ENCODE peak calls at places on chromosomes 16 and 17, in six cellular contexts. One of them, this sample, is unnamed.

GRCh38 chr16:57533618-57534336 is 2.6 kb downstream of the CCDC102A start:
- DNase-seq in HepG2: no peak
- DNase-seq in K562: peak; percentile 6
- DNase-seq in H1: peak; percentile 43
- DNase-seq in GM12878: no peak
- DNase-seq in SK-N-SH: peak; percentile 66
- DNase-seq in this sample: no peak

GRCh38 chr17:72536788-72537187 is 416.0 kb downstream of the SOX9 start:
- DNase-seq in H1: no peak
- DNase-seq in HepG2: no peak
- DNase-seq in K562: no peak
- DNase-seq in GM12878: no peak
- DNase-seq in SK-N-SH: no peak
- DNase-seq in this sample: no peak

GRCh38 chr16:84013787-84014569 is 28.6 kb downstream of the SLC38A8 start:
- DNase-seq in H1: peak; percentile 99
- DNase-seq in HepG2: peak; percentile 94
- DNase-seq in SK-N-SH: peak; percentile 72
- DNase-seq in GM12878: peak; percentile 42
- DNase-seq in K562: peak; percentile 98
- DNase-seq in this sample: peak; percentile 40

GRCh38 chr16:59754854-59755253 is 1020.7 kb upstream of the GOT2 start:
- DNase-seq in H1: no peak
- DNase-seq in SK-N-SH: no peak
- DNase-seq in HepG2: no peak
- DNase-seq in GM12878: no peak
- DNase-seq in K562: no peak
- DNase-seq in this sample: no peak

GRCh38 chr17:5912927-5913565 is 157.1 kb upstream of the WSCD1 start:
- DNase-seq in H1: no peak
- DNase-seq in HepG2: no peak
- DNase-seq in GM12878: no peak
- DNase-seq in SK-N-SH: no peak
- DNase-seq in K562: no peak
- DNase-seq in this sample: no peak

GRCh38 chr16:68420366-68420765 is 27.9 kb downstream of the SMPD3 start:
- DNase-seq in GM12878: no peak
- DNase-seq in H1: no peak
- DNase-seq in HepG2: no peak
- DNase-seq in K562: no peak
- DNase-seq in SK-N-SH: no peak
- DNase-seq in this sample: no peak

GRCh38 chr16:1559446-1559975 is 26.0 kb downstream of the TMEM204 start:
- DNase-seq in SK-N-SH: no peak
- DNase-seq in K562: no peak
- DNase-seq in H1: no peak
- DNase-seq in GM12878: no peak
- DNase-seq in HepG2: no peak
- DNase-seq in this sample: peak; percentile 22

GRCh38 chr16:4111748-4112696 is 4.2 kb downstream of the ADCY9 start:
- DNase-seq in GM12878: no peak
- DNase-seq in H1: no peak
- DNase-seq in SK-N-SH: no peak
- DNase-seq in HepG2: peak; percentile 48
- DNase-seq in K562: no peak
- DNase-seq in this sample: no peak

GRCh38 chr17:73068322-73069153 is 23.9 kb downstream of the SLC39A11 start:
- DNase-seq in SK-N-SH: peak; percentile 59
- DNase-seq in HepG2: peak; percentile 99
- DNase-seq in H1: no peak
- DNase-seq in K562: no peak
- DNase-seq in GM12878: no peak
- DNase-seq in this sample: peak; percentile 83

GRCh38 chr16:83344014-83344413 is 463.8 kb upstream of the HSBP1 start:
- DNase-seq in SK-N-SH: no peak
- DNase-seq in GM12878: no peak
- DNase-seq in K562: no peak
- DNase-seq in HepG2: no peak
- DNase-seq in H1: no peak
- DNase-seq in this sample: no peak

GRCh38 chr17:8287651-8288335 is 677 bp upstream of the RANGRF start:
- DNase-seq in HepG2: no peak
- DNase-seq in K562: no peak
- DNase-seq in GM12878: no peak
- DNase-seq in H1: no peak
- DNase-seq in SK-N-SH: no peak
- DNase-seq in this sample: no peak

GRCh38 chr16:12553191-12553590 is 250.5 kb downstream of the CPPED1 start:
- DNase-seq in H1: no peak
- DNase-seq in SK-N-SH: no peak
- DNase-seq in GM12878: no peak
- DNase-seq in K562: no peak
- DNase-seq in HepG2: no peak
- DNase-seq in this sample: no peak

GRCh38 chr17:61619493-61619892 is 28.5 kb upstream of the NACA2 start:
- DNase-seq in SK-N-SH: no peak
- DNase-seq in H1: no peak
- DNase-seq in K562: no peak
- DNase-seq in HepG2: no peak
- DNase-seq in GM12878: no peak
- DNase-seq in this sample: no peak

GRCh38 chr17:72560303-72561247 is 439.8 kb downstream of the SOX9 start:
- DNase-seq in H1: peak; percentile 82
- DNase-seq in HepG2: peak; percentile 68
- DNase-seq in GM12878: no peak
- DNase-seq in K562: peak; percentile 77
- DNase-seq in SK-N-SH: peak; percentile 88
- DNase-seq in this sample: peak; percentile 26

GRCh38 chr17:75487351-75488070 is 27.8 kb downstream of the CASKIN2 start:
- DNase-seq in K562: peak; percentile 64
- DNase-seq in HepG2: no peak
- DNase-seq in GM12878: no peak
- DNase-seq in SK-N-SH: no peak
- DNase-seq in H1: no peak
- DNase-seq in this sample: peak; percentile 80

GRCh38 chr17:73637866-73638265 is 6.4 kb downstream of the SDK2 start:
- DNase-seq in H1: no peak
- DNase-seq in HepG2: no peak
- DNase-seq in SK-N-SH: no peak
- DNase-seq in K562: no peak
- DNase-seq in GM12878: no peak
- DNase-seq in this sample: no peak

GRCh38 chr17:77174928-77175720 is 34.4 kb downstream of the SEC14L1 start:
- DNase-seq in HepG2: no peak
- DNase-seq in SK-N-SH: no peak
- DNase-seq in GM12878: no peak
- DNase-seq in K562: no peak
- DNase-seq in H1: no peak
- DNase-seq in this sample: no peak

GRCh38 chr16:10182186-10182683 is at the start of gene GRIN2A:
- DNase-seq in GM12878: no peak
- DNase-seq in HepG2: no peak
- DNase-seq in SK-N-SH: peak; percentile 42
- DNase-seq in H1: no peak
- DNase-seq in K562: no peak
- DNase-seq in this sample: no peak

GRCh38 chr17:47697948-47698711 is 4.2 kb downstream of the TBKBP1 start:
- DNase-seq in H1: no peak
- DNase-seq in SK-N-SH: peak; percentile 22
- DNase-seq in HepG2: no peak
- DNase-seq in K562: no peak
- DNase-seq in GM12878: no peak
- DNase-seq in this sample: no peak

GRCh38 chr16:27248036-27248435 is 20.5 kb downstream of the NSMCE1 start:
- DNase-seq in K562: no peak
- DNase-seq in GM12878: no peak
- DNase-seq in H1: no peak
- DNase-seq in HepG2: no peak
- DNase-seq in SK-N-SH: no peak
- DNase-seq in this sample: no peak

GRCh38 chr17:19724501-19725420 is 8.4 kb upstream of the SLC47A2 start:
- DNase-seq in GM12878: no peak
- DNase-seq in SK-N-SH: no peak
- DNase-seq in H1: no peak
- DNase-seq in K562: no peak
- DNase-seq in HepG2: no peak
- DNase-seq in this sample: peak; percentile 78

GRCh38 chr17:75589919-75590303 is 2.3 kb downstream of the MYO15B start:
- DNase-seq in H1: no peak
- DNase-seq in K562: no peak
- DNase-seq in GM12878: no peak
- DNase-seq in SK-N-SH: no peak
- DNase-seq in HepG2: no peak
- DNase-seq in this sample: no peak

GRCh38 chr16:27067138-27067537 is 411 bp downstream of the C16orf82 start:
- DNase-seq in H1: peak; percentile 63
- DNase-seq in GM12878: no peak
- DNase-seq in K562: no peak
- DNase-seq in HepG2: no peak
- DNase-seq in SK-N-SH: peak; percentile 44
- DNase-seq in this sample: no peak

GRCh38 chr17:39665642-39666221 is 583 bp downstream of the TCAP start:
- DNase-seq in K562: no peak
- DNase-seq in SK-N-SH: peak; percentile 77
- DNase-seq in H1: no peak
- DNase-seq in HepG2: no peak
- DNase-seq in GM12878: no peak
- DNase-seq in this sample: no peak

GRCh38 chr16:69306031-69306430 is 5.1 kb upstream of the VPS4A start:
- DNase-seq in GM12878: no peak
- DNase-seq in SK-N-SH: no peak
- DNase-seq in HepG2: no peak
- DNase-seq in K562: no peak
- DNase-seq in H1: no peak
- DNase-seq in this sample: no peak

GRCh38 chr16:22086440-22086839 is 5.9 kb upstream of the VWA3A start:
- DNase-seq in H1: no peak
- DNase-seq in GM12878: no peak
- DNase-seq in K562: no peak
- DNase-seq in SK-N-SH: no peak
- DNase-seq in HepG2: no peak
- DNase-seq in this sample: no peak
- TF ChIP-seq GABPA in H1: no peak
- TF ChIP-seq GABPA in GM12878: no peak
- TF ChIP-seq GABPA in K562: no peak
- TF ChIP-seq GABPA in SK-N-SH: no peak
- TF ChIP-seq GABPA in HepG2: no peak
- TF ChIP-seq GABPA in this sample: no peak

GRCh38 chr17:41860254-41860931 is 4.8 kb downstream of the KLHL11 start:
- DNase-seq in K562: no peak
- DNase-seq in HepG2: no peak
- DNase-seq in SK-N-SH: peak; percentile 60
- DNase-seq in GM12878: no peak
- DNase-seq in H1: no peak
- DNase-seq in this sample: no peak

GRCh38 chr17:41864498-41864836 is 756 bp downstream of the KLHL11 start:
- DNase-seq in H1: no peak
- DNase-seq in HepG2: no peak
- DNase-seq in GM12878: no peak
- DNase-seq in K562: no peak
- DNase-seq in SK-N-SH: no peak
- DNase-seq in this sample: no peak

GRCh38 chr17:41864837-41865595 is at the start of gene KLHL11:
- DNase-seq in K562: peak; percentile 92
- DNase-seq in H1: peak; percentile 90
- DNase-seq in GM12878: peak; percentile 45
- DNase-seq in SK-N-SH: peak; percentile 96
- DNase-seq in HepG2: peak; percentile 85
- DNase-seq in this sample: peak; percentile 64

GRCh38 chr17:41865596-41865893 is 322 bp upstream of the KLHL11 start:
- DNase-seq in SK-N-SH: no peak
- DNase-seq in HepG2: no peak
- DNase-seq in H1: no peak
- DNase-seq in GM12878: peak; percentile 33
- DNase-seq in K562: no peak
- DNase-seq in this sample: no peak

GRCh38 chr17:41863074-41863843 is 2.0 kb downstream of the KLHL11 start:
- DNase-seq in GM12878: no peak
- DNase-seq in H1: no peak
- DNase-seq in K562: no peak
- DNase-seq in HepG2: no peak
- DNase-seq in SK-N-SH: no peak
- DNase-seq in this sample: no peak
- TF ChIP-seq GABPA in GM12878: no peak
- TF ChIP-seq GABPA in H1: no peak
- TF ChIP-seq GABPA in K562: no peak
- TF ChIP-seq GABPA in HepG2: no peak
- TF ChIP-seq GABPA in SK-N-SH: no peak
- TF ChIP-seq GABPA in this sample: no peak

DNA sequence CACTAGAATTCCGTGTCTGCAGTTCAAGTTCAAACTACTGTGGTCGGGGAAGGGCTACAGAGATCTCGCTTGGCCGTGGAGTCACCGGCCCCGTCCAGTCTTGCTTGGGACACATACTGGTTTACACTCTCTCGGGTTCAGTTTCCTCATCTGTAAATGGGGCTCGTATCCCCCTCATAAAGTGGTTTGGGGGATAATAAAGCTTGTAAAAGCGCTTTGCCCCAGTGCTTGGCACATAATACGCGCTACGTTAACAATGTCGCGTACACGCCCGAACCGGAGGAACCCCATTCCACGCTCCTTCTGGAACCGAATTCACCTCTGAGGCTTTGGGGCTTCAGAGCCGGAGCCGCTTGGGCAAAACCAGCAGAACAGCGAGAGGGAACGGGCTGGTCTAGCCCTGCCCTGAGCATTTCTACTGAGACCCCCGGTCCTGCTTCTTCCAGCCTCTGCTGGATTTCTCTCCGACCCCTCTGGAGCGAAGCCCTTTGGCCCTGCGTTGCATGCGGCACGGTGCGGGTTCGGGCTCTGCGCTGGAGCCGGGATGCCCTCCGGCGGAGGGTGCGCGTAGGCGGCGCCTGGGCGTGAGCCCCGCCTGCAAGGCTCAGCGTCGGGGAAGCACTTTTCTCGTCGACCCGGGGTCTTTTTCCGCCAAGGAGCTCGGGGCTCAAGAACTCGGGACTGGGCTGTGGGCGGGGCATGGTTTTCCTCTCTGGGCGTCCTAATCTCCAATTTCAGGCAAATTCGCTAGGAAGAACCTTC is 26.1 kb upstream of the HOXB13 start:
- DNase-seq in H1: peak; percentile 75
- DNase-seq in K562: no peak
- DNase-seq in HepG2: no peak
- DNase-seq in SK-N-SH: no peak
- DNase-seq in GM12878: no peak
- DNase-seq in this sample: no peak
- TF ChIP-seq GABPA in H1: peak; percentile 74
- TF ChIP-seq GABPA in K562: no peak
- TF ChIP-seq GABPA in HepG2: no peak
- TF ChIP-seq GABPA in SK-N-SH: no peak
- TF ChIP-seq GABPA in GM12878: no peak
- TF ChIP-seq GABPA in this sample: no peak

GRCh38 chr17:2054262-2054739 is 602 bp upstream of the HIC1 start:
- DNase-seq in K562: no peak
- DNase-seq in H1: peak; percentile 74
- DNase-seq in SK-N-SH: peak; percentile 76
- DNase-seq in HepG2: no peak
- DNase-seq in GM12878: no peak
- DNase-seq in this sample: no peak
- TF ChIP-seq GABPA in K562: no peak
- TF ChIP-seq GABPA in H1: no peak
- TF ChIP-seq GABPA in SK-N-SH: no peak
- TF ChIP-seq GABPA in HepG2: no peak
- TF ChIP-seq GABPA in GM12878: no peak
- TF ChIP-seq GABPA in this sample: no peak